ENCODE peak calls at places on chromosomes 6 and 20, in five cellular contexts. U, X, B, G and N are unnamed samples.

GRCh38 chr20:25258828-25259227 is 10.9 kb downstream of the PYGB start:
- DNase-seq in U (no peak), X (no peak), B (no peak), G (no peak), N (no peak)

GRCh38 chr6:157228421-157229218 is 94.7 kb downstream of the TMEM242 start:
- DNase-seq in U (peak; percentile 79), X (no peak), B (no peak), G (no peak), N (no peak)

GRCh38 chr20:39661833-39662232 is 699.7 kb downstream of the DHX35 start:
- DNase-seq in U (no peak), X (no peak), B (no peak), G (no peak), N (no peak)

GRCh38 chr6:170137176-170137891 is 153.5 kb downstream of the DLL1 start:
- DNase-seq in U (no peak), X (peak; percentile 65), B (no peak), G (no peak), N (no peak)

GRCh38 chr6:40982917-40983316 is 56.1 kb downstream of the UNC5CL start:
- DNase-seq in U (no peak), X (no peak), B (no peak), G (no peak), N (no peak)

GRCh38 chr20:51654060-51654459 is 111.5 kb upstream of the NFATC2 start:
- DNase-seq in U (no peak), X (no peak), B (no peak), G (no peak), N (no peak)

GRCh38 chr6:143878272-143878760 is 14.0 kb downstream of the ZC2HC1B start:
- DNase-seq in U (no peak), X (no peak), B (no peak), G (no peak), N (no peak)

GRCh38 chr6:158487495-158487894 is 72.4 kb upstream of the TMEM181 start:
- DNase-seq in U (no peak), X (no peak), B (no peak), G (no peak), N (no peak)

GRCh38 chr6:79833806-79834205 is 113.5 kb downstream of the ELOVL4 start:
- DNase-seq in U (no peak), X (no peak), B (no peak), G (no peak), N (no peak)

GRCh38 chr6:157157228-157157627 is 166.1 kb downstream of the TMEM242 start:
- DNase-seq in U (no peak), X (no peak), B (no peak), G (no peak), N (no peak)

GRCh38 chr20:41085606-41086005 is 51.7 kb upstream of the PLCG1 start:
- DNase-seq in U (no peak), X (no peak), B (no peak), G (no peak), N (no peak)

GRCh38 chr6:150764638-150765456 is 100.7 kb upstream of the MTHFD1L start:
- DNase-seq in U (no peak), X (no peak), B (no peak), G (no peak), N (no peak)

GRCh38 chr6:37940074-37940847 is 120.7 kb downstream of the ZFAND3 start:
- DNase-seq in U (no peak), X (no peak), B (no peak), G (peak; percentile 4), N (no peak)

GRCh38 chr6:26441977-26442376 is 1.7 kb downstream of the BTN3A3 start:
- DNase-seq in U (no peak), X (no peak), B (no peak), G (no peak), N (no peak)

GRCh38 chr6:28336284-28337024 is 506 bp upstream of the ZSCAN31 start:
- DNase-seq in U (peak; percentile 43), X (no peak), B (no peak), G (no peak), N (no peak)

GRCh38 chr6:144449911-144450690 is 165.0 kb downstream of the UTRN start:
- DNase-seq in U (peak; percentile 62), X (no peak), B (no peak), G (no peak), N (no peak)

GRCh38 chr6:163436843-163437242 is 22.3 kb downstream of the QKI start:
- DNase-seq in U (no peak), X (no peak), B (no peak), G (no peak), N (no peak)

GRCh38 chr6:138161434-138162103 is at the start of gene ARFGEF3:
- DNase-seq in U (peak; percentile 85), X (peak; percentile 64), B (no peak), G (no peak), N (no peak)

GRCh38 chr6:72894091-72894490 is 272.2 kb downstream of the KCNQ5 start:
- DNase-seq in U (no peak), X (no peak), B (no peak), G (no peak), N (no peak)

GRCh38 chr20:50129662-50130345 is 16.9 kb upstream of the UBE2V1 start:
- DNase-seq in U (no peak), X (no peak), B (no peak), G (no peak), N (no peak)

GRCh38 chr6:148457137-148457842 is 114.7 kb downstream of the SASH1 start:
- DNase-seq in U (no peak), X (no peak), B (no peak), G (peak; percentile 39), N (no peak)

GRCh38 chr6:75791881-75792280 is 42.8 kb downstream of the MYO6 start:
- DNase-seq in U (no peak), X (no peak), B (no peak), G (no peak), N (no peak)

GRCh38 chr6:105432797-105433196 is 29.9 kb upstream of the PREP start:
- DNase-seq in U (no peak), X (no peak), B (no peak), G (peak; percentile 64), N (no peak)

GRCh38 chr6:41036601-41037000 is 2.4 kb downstream of the UNC5CL start:
- DNase-seq in U (no peak), X (no peak), B (no peak), G (no peak), N (no peak)

GRCh38 chr6:111658445-111659154 is 52.9 kb upstream of the TRAF3IP2 start:
- DNase-seq in U (no peak), X (no peak), B (no peak), G (peak; percentile 29), N (no peak)

GRCh38 chr6:39400026-39400425 is 77.5 kb upstream of the KCNK16 start:
- DNase-seq in U (no peak), X (no peak), B (no peak), G (no peak), N (no peak)

GRCh38 chr6:43773050-43773956 is 3.3 kb downstream of the VEGFA start:
- DNase-seq in U (peak; percentile 54), X (no peak), B (no peak), G (peak; percentile 17), N (no peak)

GRCh38 chr6:5701086-5701661 is 305.6 kb downstream of the NRN1 start:
- DNase-seq in U (no peak), X (no peak), B (no peak), G (no peak), N (no peak)

GRCh38 chr6:100415780-100416179 is 48.9 kb downstream of the SIM1 start:
- DNase-seq in U (peak; percentile 10), X (no peak), B (no peak), G (no peak), N (no peak)

GRCh38 chr20:44068780-44069191 is 118.2 kb downstream of the JPH2 start:
- DNase-seq in U (no peak), X (peak; percentile 49), B (no peak), G (no peak), N (no peak)

GRCh38 chr20:10800288-10800687 is 126.5 kb upstream of the JAG1 start:
- DNase-seq in U (no peak), X (no peak), B (no peak), G (no peak), N (no peak)

GRCh38 chr6:117028256-117028655 is 151.2 kb downstream of the RFX6 start:
- DNase-seq in U (no peak), X (no peak), B (no peak), G (no peak), N (no peak)

GRCh38 chr20:46870041-46870440 is 24.6 kb upstream of the EYA2 start:
- DNase-seq in U (no peak), X (no peak), B (no peak), G (no peak), N (no peak)

GRCh38 chr20:57661201-57662027 is 41.2 kb upstream of the ZBP1 start:
- DNase-seq in U (no peak), X (peak; percentile 60), B (peak; percentile 10), G (no peak), N (peak; percentile 1)

GRCh38 chr6:79261666-79262065 is 27.2 kb upstream of the HMGN3 start:
- DNase-seq in U (no peak), X (no peak), B (no peak), G (no peak), N (no peak)

GRCh38 chr6:121809211-121809610 is 373.8 kb downstream of the GJA1 start:
- DNase-seq in U (no peak), X (no peak), B (no peak), G (no peak), N (no peak)

GRCh38 chr20:50015636-50015992 is 32.8 kb downstream of the SNAI1 start:
- DNase-seq in U (no peak), X (no peak), B (no peak), G (no peak), N (no peak)

GRCh38 chr6:159077123-159077522 is 32.3 kb upstream of the TAGAP start:
- DNase-seq in U (no peak), X (no peak), B (no peak), G (no peak), N (no peak)

GRCh38 chr6:149965191-149966020 is 1.7 kb downstream of the ULBP1 start:
- DNase-seq in U (peak; percentile 69), X (no peak), B (no peak), G (no peak), N (no peak)